ENCODE peak calls at places on chromosomes 4 and X, in eight cellular contexts. O is mucosa of descending colon, L is fibroblast of pulmonary artery, U is keratinocyte, H is AG09309, I is cardiac fibroblast, D is MCF 10A, B is kidney epithelial cell. P is an unnamed sample.

GRCh38 chr4:127400736-127401346 is 231.9 kb upstream of the INTU start:
- DNase-seq in H (peak), L (peak), B (peak), D (peak), O (peak), U (peak), I (peak), P (peak)

GRCh38 chrX:38175140-38175539 is 45.5 kb downstream of the SRPX start:
- DNase-seq in U (peak), I (no peak), B (no peak), O (peak), H (no peak), D (peak), L (no peak), P (peak)

GRCh38 chrX:47264507-47265173 is 31.8 kb downstream of the USP11 start:
- DNase-seq in D (peak), H (no peak), U (no peak), O (no peak), L (peak), B (peak), I (peak), P (no peak)

GRCh38 chr4:52718123-52718522 is 33.1 kb downstream of the ERVMER34-1 start:
- DNase-seq in U (no peak), L (peak), I (no peak), D (peak), B (no peak), H (no peak), O (no peak), P (no peak)

GRCh38 chr4:180828455-180829018 is 1414.7 kb upstream of the TENM3 start:
- DNase-seq in D (peak), U (peak), O (no peak), B (peak), L (peak), I (peak), H (peak), P (peak)

GRCh38 chr4:14339715-14340114 is 662.6 kb upstream of the CPEB2 start:
- DNase-seq in O (no peak), I (no peak), U (no peak), L (no peak), H (no peak), B (no peak), D (no peak), P (no peak)

GRCh38 chrX:71911023-71911730 is 532 bp downstream of the NHSL2 start:
- DNase-seq in H (no peak), L (no peak), B (no peak), D (no peak), I (no peak), O (peak), U (no peak), P (peak)

GRCh38 chr4:20868108-20868507 is 167.8 kb downstream of the PACRGL start:
- DNase-seq in L (no peak), H (no peak), U (no peak), D (no peak), B (no peak), O (no peak), I (no peak), P (no peak)

GRCh38 chr4:10115657-10116624 is 658 bp downstream of the WDR1 start:
- DNase-seq in L (no peak), D (peak), I (peak), O (peak), U (no peak), H (no peak), B (no peak), P (peak)

GRCh38 chr4:174334628-174335027 is 50.9 kb downstream of the CEP44 start:
- DNase-seq in D (no peak), B (no peak), U (peak), O (no peak), I (no peak), L (no peak), H (no peak), P (no peak)

GRCh38 chrX:113804293-113804692 is 779.6 kb upstream of the HTR2C start:
- DNase-seq in B (no peak), I (no peak), D (no peak), H (no peak), O (no peak), L (no peak), U (no peak), P (no peak)

GRCh38 chrX:123878177-123878576 is 18.3 kb downstream of the XIAP start:
- DNase-seq in B (no peak), D (peak), H (no peak), L (peak), O (no peak), U (no peak), I (no peak), P (no peak)

GRCh38 chr4:133464311-133464710 is 315.2 kb downstream of the PCDH10 start:
- DNase-seq in L (peak), H (no peak), B (no peak), O (no peak), I (peak), U (no peak), D (no peak), P (no peak)

GRCh38 chr4:166675411-166675810 is 558.9 kb downstream of the SPOCK3 start:
- DNase-seq in H (no peak), I (peak), U (no peak), D (peak), B (peak), L (peak), O (no peak), P (no peak)

GRCh38 chrX:112779139-112779538 is 61.5 kb downstream of the AMOT start:
- DNase-seq in B (no peak), I (no peak), U (no peak), D (no peak), H (no peak), O (no peak), L (no peak), P (no peak)

GRCh38 chr4:19309365-19309764 is 942.3 kb upstream of the SLIT2 start:
- DNase-seq in D (peak), I (peak), H (peak), U (no peak), L (peak), B (no peak), O (no peak), P (no peak)

GRCh38 chr4:166501941-166502382 is 628.9 kb downstream of the TLL1 start:
- DNase-seq in O (no peak), D (no peak), U (no peak), I (peak), L (peak), B (no peak), H (no peak), P (peak)

GRCh38 chrX:23634181-23634580 is 33.1 kb upstream of the PRDX4 start:
- DNase-seq in D (peak), H (no peak), U (no peak), B (no peak), I (peak), O (no peak), L (peak), P (no peak)
- TF ChIP-seq CTCF in D (peak), H (no peak), U (no peak), B (peak), I (no peak), O (no peak), L (peak), P (peak)

DNA sequence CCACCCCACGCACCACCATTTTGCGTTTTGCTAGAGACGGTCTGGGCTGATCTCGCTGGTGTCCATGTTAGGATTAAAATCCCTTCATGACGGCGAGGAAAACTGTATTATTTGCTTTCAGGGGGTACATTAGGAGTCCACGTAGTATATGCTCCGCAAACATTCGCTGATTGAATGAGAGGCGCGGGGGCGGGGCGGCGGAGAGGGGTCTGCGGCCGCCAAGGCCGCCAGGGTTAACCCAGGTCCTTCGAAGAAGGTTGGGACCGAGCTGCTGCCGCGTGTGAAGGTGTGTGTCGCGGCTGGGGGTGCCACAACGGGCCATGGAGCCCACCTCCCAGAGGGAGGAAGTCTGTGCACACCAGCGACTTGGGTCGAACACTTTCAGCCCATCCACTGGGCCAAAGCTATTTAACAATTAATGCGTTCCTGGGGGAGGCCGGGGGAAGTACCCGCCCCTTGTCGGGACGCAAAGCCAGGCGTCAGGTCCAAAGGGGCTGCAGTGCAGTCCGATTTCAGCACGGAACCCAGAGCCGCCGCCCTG is 6.4 kb upstream of the PITX2 start:
- DNase-seq in U (no peak), H (no peak), B (no peak), L (no peak), I (no peak), O (no peak), D (no peak), P (no peak)
- TF ChIP-seq CTCF in U (no peak), H (no peak), B (no peak), L (no peak), I (no peak), O (no peak), D (no peak), P (no peak)

GRCh38 chrX:78116365-78116764 is 12.3 kb downstream of the PGK1 start:
- DNase-seq in I (no peak), O (no peak), B (no peak), D (no peak), L (no peak), H (no peak), U (no peak), P (no peak)

GRCh38 chrX:78118628-78119027 is 14.6 kb downstream of the PGK1 start:
- DNase-seq in L (no peak), U (no peak), O (no peak), D (no peak), H (no peak), I (no peak), B (no peak), P (no peak)

GRCh38 chrX:78124304-78124703 is 15.1 kb downstream of the TAF9B start:
- DNase-seq in O (no peak), I (peak), H (no peak), D (no peak), L (peak), B (no peak), U (no peak), P (no peak)

GRCh38 chrX:78123190-78123589 is 16.3 kb downstream of the TAF9B start:
- DNase-seq in I (no peak), O (no peak), D (peak), B (peak), H (no peak), L (no peak), U (no peak), P (no peak)

GRCh38 chrX:78119521-78120227 is 15.6 kb downstream of the PGK1 start:
- DNase-seq in B (no peak), H (no peak), D (peak), I (no peak), L (peak), O (no peak), U (no peak), P (no peak)
- TF ChIP-seq CTCF in B (no peak), H (peak), D (peak), I (peak), L (peak), O (no peak), U (no peak), P (peak)

GRCh38 chr4:170030121-170030520 is 3.9 kb upstream of the MFAP3L start:
- DNase-seq in H (no peak), L (no peak), O (no peak), U (no peak), I (no peak), D (no peak), B (peak), P (no peak)
- TF ChIP-seq CTCF in H (no peak), L (no peak), O (no peak), U (no peak), I (no peak), D (no peak), B (no peak), P (no peak)

DNA sequence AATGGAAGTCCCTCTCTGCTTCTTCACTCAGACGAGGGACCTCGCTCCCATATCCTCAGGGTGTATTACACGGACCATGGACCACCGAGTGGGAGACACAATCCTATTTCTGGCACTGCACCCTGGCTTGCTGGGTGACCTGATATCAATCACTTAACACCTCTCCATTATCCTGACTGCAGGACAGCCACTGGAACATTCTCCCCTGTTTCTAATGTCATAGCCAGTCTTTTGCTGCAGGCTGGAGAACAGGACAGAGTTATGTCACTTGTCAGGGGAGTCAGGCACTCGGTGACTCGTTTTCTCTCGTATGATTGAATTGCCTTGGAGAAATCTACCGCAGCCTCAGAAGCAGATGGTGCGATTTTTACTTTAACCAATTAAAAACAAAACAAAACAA is 219.1 kb upstream of the IGFBP7 start:
- DNase-seq in I (no peak), H (no peak), B (no peak), U (no peak), D (no peak), O (no peak), L (no peak), P (no peak)
- TF ChIP-seq CTCF in I (no peak), H (no peak), B (no peak), U (no peak), D (no peak), O (no peak), L (no peak), P (no peak)

DNA sequence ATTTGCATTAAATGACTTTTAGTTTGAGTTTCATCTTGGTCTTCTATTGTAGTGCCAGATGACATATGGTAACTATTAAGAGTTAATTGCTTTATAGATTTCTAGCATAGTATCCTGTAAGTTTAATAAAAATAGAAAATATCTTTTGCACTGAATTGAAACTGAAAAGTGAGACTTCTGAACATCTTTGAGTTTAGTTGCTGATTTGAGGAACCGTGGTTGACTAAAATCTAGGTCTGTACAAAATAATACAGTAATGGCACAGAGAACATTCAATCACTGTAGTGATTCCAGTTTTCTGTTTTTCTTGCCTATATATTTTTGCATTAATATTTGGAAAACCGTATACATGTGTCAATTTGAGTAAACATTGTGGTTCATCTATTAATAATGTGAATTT is 60.7 kb downstream of the SPATA4 start:
- DNase-seq in I (no peak), L (no peak), U (no peak), H (no peak), B (no peak), O (no peak), D (no peak), P (no peak)
- TF ChIP-seq CTCF in I (no peak), L (no peak), U (no peak), H (no peak), B (no peak), O (no peak), D (no peak), P (no peak)

P was measured in neural crest cell.